ENCODE peak calls at places on chromosomes 4 and X, in eight cellular contexts. One of them, this sample, is unnamed. For H3K9me3, the result is how much of the 10 kb centered on the place peaks cover.

GRCh38 chr4:24742773-24743676 is 52.3 kb upstream of the SOD3 start:
- DNase-seq in stomach: no peak
- DNase-seq in left lung: no peak
- DNase-seq in aorta: no peak
- DNase-seq in thoracic aorta: no peak
- DNase-seq in Peyer's patch: no peak
- DNase-seq in HCT116: no peak
- DNase-seq in lower lobe of right lung: no peak
- DNase-seq in this sample: peak

GRCh38 chr4:70842761-70843435 is 3.2 kb upstream of the GRSF1 start:
- DNase-seq in aorta: no peak
- DNase-seq in Peyer's patch: no peak
- DNase-seq in lower lobe of right lung: no peak
- DNase-seq in stomach: no peak
- DNase-seq in thoracic aorta: no peak
- DNase-seq in HCT116: no peak
- DNase-seq in left lung: no peak
- DNase-seq in this sample: no peak

GRCh38 chr4:94826206-94826605 is 68.5 kb downstream of the BMPR1B start:
- DNase-seq in stomach: no peak
- DNase-seq in Peyer's patch: no peak
- DNase-seq in aorta: no peak
- DNase-seq in lower lobe of right lung: no peak
- DNase-seq in left lung: no peak
- DNase-seq in thoracic aorta: no peak
- DNase-seq in HCT116: no peak
- DNase-seq in this sample: no peak

GRCh38 chr4:100525689-100526088 is 7.9 kb upstream of the EMCN start:
- DNase-seq in aorta: no peak
- DNase-seq in left lung: no peak
- DNase-seq in thoracic aorta: no peak
- DNase-seq in stomach: no peak
- DNase-seq in HCT116: no peak
- DNase-seq in lower lobe of right lung: no peak
- DNase-seq in Peyer's patch: no peak
- DNase-seq in this sample: no peak

GRCh38 chr4:81919238-81919637 is 447.5 kb upstream of the RASGEF1B start:
- DNase-seq in HCT116: peak
- DNase-seq in Peyer's patch: no peak
- DNase-seq in aorta: no peak
- DNase-seq in thoracic aorta: no peak
- DNase-seq in stomach: no peak
- DNase-seq in lower lobe of right lung: no peak
- DNase-seq in left lung: no peak
- DNase-seq in this sample: no peak

GRCh38 chr4:76779740-76780459 is 118.0 kb downstream of the SOWAHB start:
- DNase-seq in Peyer's patch: no peak
- DNase-seq in lower lobe of right lung: no peak
- DNase-seq in aorta: no peak
- DNase-seq in left lung: no peak
- DNase-seq in HCT116: no peak
- DNase-seq in stomach: no peak
- DNase-seq in thoracic aorta: no peak
- DNase-seq in this sample: no peak

GRCh38 chr4:139689093-139689722 is 23.6 kb downstream of the MGST2 start:
- DNase-seq in left lung: no peak
- DNase-seq in lower lobe of right lung: no peak
- DNase-seq in aorta: no peak
- DNase-seq in Peyer's patch: peak
- DNase-seq in HCT116: no peak
- DNase-seq in stomach: no peak
- DNase-seq in thoracic aorta: no peak
- DNase-seq in this sample: no peak

GRCh38 chr4:23888421-23889319 is 1.2 kb downstream of the PPARGC1A start:
- DNase-seq in thoracic aorta: no peak
- DNase-seq in lower lobe of right lung: no peak
- DNase-seq in aorta: no peak
- DNase-seq in HCT116: no peak
- DNase-seq in left lung: no peak
- DNase-seq in Peyer's patch: peak
- DNase-seq in stomach: no peak
- DNase-seq in this sample: peak

GRCh38 chrX:154485150-154486051 is 1.0 kb downstream of the UBL4A start:
- DNase-seq in lower lobe of right lung: no peak
- DNase-seq in aorta: peak
- DNase-seq in left lung: no peak
- DNase-seq in thoracic aorta: no peak
- DNase-seq in HCT116: no peak
- DNase-seq in Peyer's patch: no peak
- DNase-seq in stomach: no peak
- DNase-seq in this sample: no peak

GRCh38 chrX:154730271-154730883 is 20.5 kb downstream of the GAB3 start:
- DNase-seq in Peyer's patch: no peak
- DNase-seq in lower lobe of right lung: peak
- DNase-seq in HCT116: no peak
- DNase-seq in aorta: no peak
- DNase-seq in left lung: no peak
- DNase-seq in stomach: no peak
- DNase-seq in thoracic aorta: no peak
- DNase-seq in this sample: no peak

GRCh38 chr4:30847958-30848357 is 127.8 kb downstream of the PCDH7 start:
- DNase-seq in HCT116: no peak
- DNase-seq in thoracic aorta: no peak
- DNase-seq in Peyer's patch: no peak
- DNase-seq in left lung: no peak
- DNase-seq in stomach: no peak
- DNase-seq in aorta: no peak
- DNase-seq in lower lobe of right lung: no peak
- DNase-seq in this sample: no peak

GRCh38 chrX:154525606-154526490 is 9.8 kb upstream of the FAM3A start:
- DNase-seq in thoracic aorta: no peak
- DNase-seq in stomach: no peak
- DNase-seq in aorta: no peak
- DNase-seq in left lung: no peak
- DNase-seq in Peyer's patch: no peak
- DNase-seq in lower lobe of right lung: no peak
- DNase-seq in HCT116: no peak
- DNase-seq in this sample: no peak

GRCh38 chr4:113691676-113692075 is 69.9 kb downstream of the CAMK2D start:
- DNase-seq in HCT116: no peak
- DNase-seq in left lung: no peak
- DNase-seq in aorta: no peak
- DNase-seq in Peyer's patch: no peak
- DNase-seq in thoracic aorta: no peak
- DNase-seq in stomach: no peak
- DNase-seq in lower lobe of right lung: no peak
- DNase-seq in this sample: no peak

GRCh38 chr4:139534287-139534950 is 21.6 kb downstream of the SETD7 start:
- DNase-seq in thoracic aorta: no peak
- DNase-seq in left lung: no peak
- DNase-seq in Peyer's patch: no peak
- DNase-seq in stomach: no peak
- DNase-seq in aorta: no peak
- DNase-seq in HCT116: no peak
- DNase-seq in lower lobe of right lung: no peak
- DNase-seq in this sample: no peak

GRCh38 chrX:13000311-13000811 is 25.5 kb downstream of the TMSB4X start:
- DNase-seq in thoracic aorta: no peak
- DNase-seq in aorta: peak
- DNase-seq in Peyer's patch: no peak
- DNase-seq in stomach: no peak
- DNase-seq in HCT116: no peak
- DNase-seq in lower lobe of right lung: peak
- DNase-seq in left lung: no peak
- DNase-seq in this sample: peak

GRCh38 chr4:189874591-189874990 is 66.1 kb upstream of the FRG1 start:
- DNase-seq in stomach: no peak
- DNase-seq in HCT116: no peak
- DNase-seq in left lung: no peak
- DNase-seq in aorta: no peak
- DNase-seq in lower lobe of right lung: no peak
- DNase-seq in Peyer's patch: no peak
- DNase-seq in thoracic aorta: no peak
- DNase-seq in this sample: no peak

GRCh38 chrX:55342533-55343501 is 78.1 kb upstream of the PAGE3 start:
- DNase-seq in HCT116: no peak
- DNase-seq in aorta: no peak
- DNase-seq in stomach: peak
- DNase-seq in lower lobe of right lung: no peak
- DNase-seq in Peyer's patch: no peak
- DNase-seq in thoracic aorta: no peak
- DNase-seq in left lung: no peak
- DNase-seq in this sample: peak

GRCh38 chr4:169663894-169664293 is 43.5 kb downstream of the CLCN3 start:
- DNase-seq in Peyer's patch: no peak
- DNase-seq in stomach: no peak
- DNase-seq in left lung: no peak
- DNase-seq in lower lobe of right lung: no peak
- DNase-seq in HCT116: no peak
- DNase-seq in thoracic aorta: no peak
- DNase-seq in aorta: no peak
- DNase-seq in this sample: no peak

GRCh38 chrX:78029663-78030062 is 60.2 kb upstream of the PGAM4 start:
- DNase-seq in lower lobe of right lung: no peak
- DNase-seq in stomach: no peak
- DNase-seq in aorta: no peak
- DNase-seq in Peyer's patch: no peak
- DNase-seq in thoracic aorta: no peak
- DNase-seq in left lung: no peak
- DNase-seq in HCT116: no peak
- DNase-seq in this sample: peak

GRCh38 chr4:185520119-185520518 is 15.2 kb downstream of the PDLIM3 start:
- DNase-seq in thoracic aorta: no peak
- DNase-seq in lower lobe of right lung: no peak
- DNase-seq in left lung: no peak
- DNase-seq in aorta: no peak
- DNase-seq in Peyer's patch: no peak
- DNase-seq in stomach: no peak
- DNase-seq in HCT116: no peak
- DNase-seq in this sample: no peak

GRCh38 chr4:42172391-42172790 is 19.9 kb upstream of the BEND4 start:
- DNase-seq in stomach: no peak
- DNase-seq in aorta: no peak
- DNase-seq in left lung: no peak
- DNase-seq in lower lobe of right lung: no peak
- DNase-seq in Peyer's patch: no peak
- DNase-seq in HCT116: no peak
- DNase-seq in thoracic aorta: no peak
- DNase-seq in this sample: no peak

GRCh38 chr4:42172921-42173320 is 20.5 kb upstream of the BEND4 start:
- DNase-seq in lower lobe of right lung: no peak
- DNase-seq in stomach: no peak
- DNase-seq in left lung: no peak
- DNase-seq in thoracic aorta: no peak
- DNase-seq in HCT116: no peak
- DNase-seq in aorta: no peak
- DNase-seq in Peyer's patch: no peak
- DNase-seq in this sample: no peak

GRCh38 chr4:42167709-42168108 is 15.3 kb upstream of the BEND4 start:
- DNase-seq in Peyer's patch: no peak
- DNase-seq in lower lobe of right lung: no peak
- DNase-seq in left lung: no peak
- DNase-seq in thoracic aorta: no peak
- DNase-seq in HCT116: no peak
- DNase-seq in stomach: no peak
- DNase-seq in aorta: no peak
- DNase-seq in this sample: no peak
- H3K27ac ChIP-seq in Peyer's patch: no peak
- H3K27ac ChIP-seq in lower lobe of right lung: no peak
- H3K27ac ChIP-seq in left lung: no peak
- H3K27ac ChIP-seq in thoracic aorta: no peak
- H3K27ac ChIP-seq in HCT116: no peak
- H3K27ac ChIP-seq in stomach: no peak
- H3K27ac ChIP-seq in aorta: no peak
- H3K27ac ChIP-seq in this sample: no peak

GRCh38 chr4:175109933-175110332 is 191.8 kb downstream of the ADAM29 start:
- DNase-seq in aorta: no peak
- DNase-seq in left lung: no peak
- DNase-seq in Peyer's patch: no peak
- DNase-seq in thoracic aorta: no peak
- DNase-seq in lower lobe of right lung: no peak
- DNase-seq in stomach: no peak
- DNase-seq in HCT116: no peak
- DNase-seq in this sample: no peak
- H3K9me3 ChIP-seq in aorta: under half
- H3K9me3 ChIP-seq in left lung: under half
- H3K9me3 ChIP-seq in Peyer's patch: under half
- H3K9me3 ChIP-seq in thoracic aorta: under half
- H3K9me3 ChIP-seq in lower lobe of right lung: under half
- H3K9me3 ChIP-seq in stomach: under half
- H3K9me3 ChIP-seq in HCT116: under half
- H3K9me3 ChIP-seq in this sample: under half

DNA sequence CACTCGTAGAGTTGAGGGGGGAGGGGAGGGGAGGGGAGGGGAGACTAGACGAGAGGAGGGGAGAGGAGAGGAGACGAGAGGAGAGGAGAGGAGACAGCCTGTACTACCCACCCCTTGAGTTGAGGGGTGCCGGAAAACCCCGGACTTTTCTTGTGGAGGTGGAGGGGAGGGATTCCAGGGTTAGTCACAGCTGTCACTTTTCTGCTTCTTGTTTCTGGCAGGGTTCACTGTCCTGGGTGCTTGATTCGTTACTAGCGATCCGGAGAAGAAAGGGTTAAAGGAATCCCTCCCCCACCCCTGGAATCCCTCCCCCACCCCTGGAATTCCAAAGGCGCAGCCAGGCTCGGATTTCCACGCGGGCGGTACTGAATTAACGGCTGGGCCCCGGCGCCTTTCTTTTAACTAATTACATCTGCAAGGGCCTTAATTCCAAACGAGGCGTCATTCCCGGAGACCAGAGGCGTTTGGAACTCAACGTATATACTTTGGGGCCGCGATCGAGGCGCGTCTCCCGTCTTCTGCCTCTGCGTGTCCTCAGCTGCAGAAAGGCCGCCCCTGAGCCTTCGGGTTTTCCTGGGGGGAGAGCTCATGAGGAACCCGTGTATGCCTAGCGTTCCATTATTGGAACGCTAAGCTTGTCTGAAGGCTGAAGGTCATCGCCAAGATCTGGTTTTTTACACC is 20.1 kb upstream of the CSF2RA start:
- DNase-seq in thoracic aorta: no peak
- DNase-seq in HCT116: no peak
- DNase-seq in lower lobe of right lung: peak
- DNase-seq in stomach: no peak
- DNase-seq in Peyer's patch: no peak
- DNase-seq in left lung: no peak
- DNase-seq in aorta: no peak
- DNase-seq in this sample: peak
- H3K27ac ChIP-seq in thoracic aorta: no peak
- H3K27ac ChIP-seq in HCT116: peak
- H3K27ac ChIP-seq in lower lobe of right lung: peak
- H3K27ac ChIP-seq in stomach: peak
- H3K27ac ChIP-seq in Peyer's patch: peak
- H3K27ac ChIP-seq in left lung: peak
- H3K27ac ChIP-seq in aorta: no peak
- H3K27ac ChIP-seq in this sample: no peak

GRCh38 chr4:14000091-14000814 is 372.7 kb upstream of the BOD1L1 start:
- DNase-seq in lower lobe of right lung: no peak
- DNase-seq in thoracic aorta: no peak
- DNase-seq in HCT116: no peak
- DNase-seq in aorta: no peak
- DNase-seq in Peyer's patch: no peak
- DNase-seq in left lung: no peak
- DNase-seq in stomach: no peak
- DNase-seq in this sample: peak
- H3K9me3 ChIP-seq in lower lobe of right lung: under half
- H3K9me3 ChIP-seq in thoracic aorta: under half
- H3K9me3 ChIP-seq in HCT116: under half
- H3K9me3 ChIP-seq in aorta: under half
- H3K9me3 ChIP-seq in Peyer's patch: under half
- H3K9me3 ChIP-seq in left lung: under half
- H3K9me3 ChIP-seq in stomach: under half
- H3K9me3 ChIP-seq in this sample: under half